ENCODE peak calls at places on chromosomes 5 and 9, in ten cellular contexts. L is Calu3; Z is AG04450; M is Peyer's patch; S is neural crest cell; U is lower leg skin; J is fibroblast of pulmonary artery; C is activated B cell treated with CpG ODN at 0.5 μM for 24 hours; X is CD8-positive, alpha-beta T cell; R is mucosa of descending colon. O is an unnamed sample.

GRCh38 chr5:81631124-81631523 is 119.8 kb downstream of the SSBP2 start:
- DNase-seq in J (no peak), C (no peak), U (no peak), S (no peak), L (no peak), R (no peak), M (no peak), X (peak; percentile 1), Z (no peak), O (no peak)

GRCh38 chr5:14591548-14591947 is 10.0 kb downstream of the OTULINL start:
- DNase-seq in M (no peak), Z (no peak), L (no peak), S (no peak), C (no peak), U (no peak), X (no peak), R (no peak), J (no peak), O (no peak)

GRCh38 chr9:4286086-4286485 is 13.8 kb downstream of the GLIS3 start:
- DNase-seq in J (no peak), R (no peak), L (no peak), M (no peak), S (no peak), X (no peak), C (no peak), U (no peak), Z (no peak), O (no peak)

GRCh38 chr9:137303031-137303892 is 1.2 kb upstream of the NRARP start:
- DNase-seq in U (peak; percentile 85), M (peak; percentile 71), L (no peak), X (no peak), C (no peak), Z (no peak), J (no peak), S (no peak), R (peak; percentile 80), O (no peak)

GRCh38 chr5:160434022-160434531 is 12.4 kb downstream of the PTTG1 start:
- DNase-seq in X (no peak), U (no peak), L (peak; percentile 30), R (no peak), S (no peak), J (no peak), M (no peak), Z (no peak), C (peak; percentile 59), O (no peak)

GRCh38 chr5:111472579-111472978 is 39.8 kb downstream of the STARD4 start:
- DNase-seq in R (peak; percentile 7), C (no peak), S (no peak), X (no peak), U (no peak), L (no peak), M (no peak), Z (no peak), J (no peak), O (no peak)

GRCh38 chr9:127336708-127337352 is 60.1 kb upstream of the SLC2A8 start:
- DNase-seq in C (no peak), J (peak; percentile 97), L (peak; percentile 48), U (peak; percentile 94), Z (peak; percentile 81), X (no peak), M (no peak), S (no peak), R (peak; percentile 64), O (no peak)

GRCh38 chr5:77180167-77181081 is 30.1 kb upstream of the PDE8B start:
- DNase-seq in M (peak; percentile 68), R (peak; percentile 36), L (peak; percentile 60), C (no peak), U (no peak), X (no peak), Z (no peak), S (peak; percentile 4), J (no peak), O (no peak)

GRCh38 chr5:113232246-113232645 is 202.5 kb downstream of the TSSK1B start:
- DNase-seq in S (no peak), U (no peak), Z (no peak), R (no peak), L (no peak), M (no peak), X (no peak), J (no peak), C (no peak), O (no peak)

GRCh38 chr5:159802661-159803060 is 113.6 kb upstream of the ADRA1B start:
- DNase-seq in U (no peak), Z (no peak), X (no peak), C (no peak), L (no peak), R (no peak), M (no peak), S (no peak), J (no peak), O (no peak)

GRCh38 chr5:1732238-1732880 is 67.3 kb downstream of the MRPL36 start:
- DNase-seq in R (no peak), X (no peak), U (peak; percentile 68), Z (no peak), M (peak; percentile 41), S (no peak), J (no peak), C (no peak), L (no peak), O (peak; percentile 22)

GRCh38 chr5:93800988-93801811 is 59.8 kb upstream of the POU5F2 start:
- DNase-seq in L (peak; percentile 58), R (peak; percentile 72), C (no peak), U (no peak), S (peak; percentile 39), X (no peak), J (peak; percentile 73), Z (no peak), M (no peak), O (no peak)

GRCh38 chr5:80254767-80255424 is 952 bp downstream of the SERINC5 start:
- DNase-seq in R (peak; percentile 46), C (no peak), J (peak; percentile 24), S (no peak), M (no peak), L (no peak), Z (no peak), X (no peak), U (peak; percentile 89), O (no peak)

GRCh38 chr5:134129411-134130238 is 15.1 kb downstream of the TCF7 start:
- DNase-seq in M (no peak), C (no peak), S (no peak), U (no peak), R (no peak), X (no peak), L (no peak), Z (no peak), J (no peak), O (no peak)

DNA sequence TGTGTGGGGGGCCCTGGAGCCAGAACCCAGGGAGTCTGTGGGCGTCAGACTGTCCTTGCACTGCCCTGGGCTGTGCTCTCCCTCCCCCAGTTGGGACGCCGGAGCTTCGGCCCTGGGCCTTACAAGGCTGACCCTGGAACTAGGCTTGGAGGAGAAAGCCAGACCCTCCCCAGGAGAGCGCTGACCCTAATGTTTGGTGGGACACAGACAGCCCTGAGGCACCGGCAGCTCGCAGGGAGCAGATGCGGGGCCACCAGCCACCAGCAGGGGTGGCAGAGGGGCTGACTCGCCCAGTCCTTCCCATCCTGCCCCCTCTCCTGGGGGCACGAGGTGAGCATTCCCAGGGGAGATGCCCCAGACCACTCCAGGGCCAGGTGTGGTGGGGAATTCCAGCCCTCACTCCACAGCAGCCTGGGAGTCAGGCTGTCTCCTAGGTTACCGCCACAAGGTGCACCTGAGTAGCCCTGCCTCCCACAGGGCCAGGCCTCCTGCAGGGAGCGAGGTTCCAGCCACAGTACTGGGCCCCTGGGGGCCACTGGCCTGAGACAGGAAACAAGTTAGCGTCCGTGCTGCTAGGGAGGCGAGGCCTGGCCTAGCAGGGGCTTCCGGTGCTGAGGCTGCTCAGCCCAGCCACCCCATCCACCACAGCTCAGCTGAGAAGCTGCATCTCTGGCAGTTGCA is 134.6 kb downstream of the OLFM1 start:
- DNase-seq in X (no peak), U (no peak), R (no peak), M (peak; percentile 39), C (no peak), L (no peak), Z (no peak), J (no peak), S (no peak), O (no peak)
- TF ChIP-seq CTCF in X (no peak), U (no peak), R (no peak), M (no peak), C (no peak), L (no peak), Z (no peak), J (no peak), S (peak; percentile 37), O (no peak)

GRCh38 chr5:63125862-63126261 is 547.2 kb downstream of the LRRC70 start:
- DNase-seq in X (no peak), U (no peak), Z (no peak), C (no peak), M (no peak), S (no peak), R (no peak), L (peak; percentile 14), J (peak; percentile 73), O (no peak)
- TF ChIP-seq CTCF in X (no peak), U (no peak), Z (peak; percentile 63), C (no peak), M (no peak), S (peak; percentile 55), R (no peak), L (peak; percentile 40), J (peak; percentile 68), O (no peak)

DNA sequence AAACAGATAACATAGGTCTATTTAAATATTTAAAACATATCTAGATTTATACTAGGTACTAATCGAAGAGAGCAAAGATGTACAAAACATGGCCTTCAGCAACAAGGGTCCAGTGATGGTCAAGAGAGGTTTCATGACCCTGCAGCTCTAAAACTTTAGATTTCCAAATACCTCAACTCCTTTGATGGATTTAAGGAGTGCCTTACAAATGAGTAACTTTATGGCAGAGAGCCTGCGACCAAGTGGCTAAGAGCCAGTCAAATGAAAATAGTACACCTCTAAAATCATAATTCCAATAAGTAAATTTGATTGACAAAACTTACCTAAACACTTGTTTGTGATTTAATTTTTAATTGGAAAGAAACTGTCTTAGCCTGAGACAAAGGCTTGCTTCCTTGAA is 4.7 kb upstream of the SH3RF2 start:
- DNase-seq in L (no peak), U (no peak), M (no peak), S (no peak), J (no peak), R (no peak), Z (no peak), X (no peak), C (no peak), O (no peak)
- TF ChIP-seq CTCF in L (no peak), U (no peak), M (no peak), S (no peak), J (no peak), R (no peak), Z (no peak), X (no peak), C (no peak), O (no peak)

DNA sequence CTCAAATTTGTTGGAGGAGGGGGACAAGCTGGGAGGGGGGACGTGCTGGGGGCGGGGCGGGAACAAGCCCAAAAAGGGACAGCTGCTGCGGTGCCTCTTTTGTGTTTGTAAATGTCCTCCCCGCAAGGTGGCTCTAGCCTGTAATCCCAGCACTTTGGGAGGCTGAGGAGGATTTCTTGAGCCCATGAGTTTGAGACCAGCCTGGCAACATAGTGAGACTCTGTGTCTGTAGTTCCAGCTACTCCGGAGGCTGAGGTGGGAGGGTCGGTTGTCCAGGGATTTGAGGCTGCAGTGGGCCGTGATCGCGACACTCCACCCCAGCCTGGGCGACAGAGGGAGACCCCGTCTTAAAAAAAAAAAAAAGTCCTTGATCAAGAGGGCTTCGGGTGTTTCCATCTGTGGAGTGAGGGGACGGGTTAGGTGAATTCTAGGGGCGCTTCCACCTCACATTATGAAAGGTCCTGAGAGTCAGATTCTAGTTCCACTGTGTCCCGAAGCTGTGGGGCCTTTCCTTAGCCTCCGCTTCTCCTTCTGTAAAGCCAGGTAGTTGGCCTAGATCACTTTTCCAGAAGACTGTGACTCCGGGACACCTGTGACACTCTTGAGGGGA is 779 bp upstream of the CTNNA1 start:
- DNase-seq in U (no peak), J (peak; percentile 43), X (no peak), C (no peak), M (peak; percentile 53), R (peak; percentile 54), L (peak; percentile 60), Z (no peak), S (no peak), O (no peak)
- TF ChIP-seq CTCF in U (no peak), J (peak; percentile 8), X (no peak), C (no peak), M (no peak), R (no peak), L (peak; percentile 32), Z (no peak), S (no peak), O (no peak)

O was measured in CD14-positive monocyte.